ENCODE peak calls at places on chromosomes 6 and 20, in four cellular contexts. O is HepG2, P is HCT116, Q is GM23338. X is an unnamed sample.

GRCh38 chr6:51626391-51626790 is 461.0 kb downstream of the PKHD1 start:
- DNase-seq in O (no peak), P (no peak), Q (no peak), X (no peak)

GRCh38 chr6:25034477-25034876 is 98.7 kb upstream of the RIPOR2 start:
- DNase-seq in O (no peak), P (no peak), Q (no peak), X (no peak)

GRCh38 chr6:90790696-90791095 is 203.8 kb upstream of the MAP3K7 start:
- DNase-seq in O (no peak), P (no peak), Q (no peak), X (no peak)

GRCh38 chr20:32966382-32966781 is 37.9 kb downstream of the SUN5 start:
- DNase-seq in O (no peak), P (no peak), Q (no peak), X (no peak)

GRCh38 chr6:33593414-33593727 is 13.3 kb upstream of the BAK1 start:
- DNase-seq in O (no peak), P (no peak), Q (no peak), X (no peak)

GRCh38 chr6:133903855-133904254 is 14.9 kb downstream of the TCF21 start:
- DNase-seq in O (no peak), P (no peak), Q (no peak), X (no peak)

GRCh38 chr6:147643341-147644200 is 135.1 kb downstream of the SAMD5 start:
- DNase-seq in O (no peak), P (no peak), Q (no peak), X (peak; percentile 85)

GRCh38 chr6:44254957-44255808 is 2.1 kb downstream of the SLC35B2 start:
- DNase-seq in O (no peak), P (no peak), Q (peak; percentile 47), X (no peak)

GRCh38 chr6:111591370-111591900 is 14.2 kb downstream of the TRAF3IP2 start:
- DNase-seq in O (peak; percentile 88), P (peak; percentile 92), Q (no peak), X (no peak)

GRCh38 chr6:4853782-4854511 is 77.7 kb downstream of the CDYL start:
- DNase-seq in O (peak; percentile 73), P (no peak), Q (no peak), X (no peak)

GRCh38 chr6:116268589-116269293 is 11.0 kb downstream of the TSPYL1 start:
- DNase-seq in O (peak; percentile 88), P (peak; percentile 68), Q (peak; percentile 85), X (peak; percentile 89)

GRCh38 chr20:38450412-38450975 is 15.4 kb upstream of the SNHG17 start:
- DNase-seq in O (no peak), P (no peak), Q (no peak), X (no peak)

GRCh38 chr6:109466212-109466923 is 10.8 kb upstream of the MICAL1 start:
- DNase-seq in O (no peak), P (no peak), Q (no peak), X (no peak)

GRCh38 chr20:50425076-50425475 is 85.1 kb upstream of the PTPN1 start:
- DNase-seq in O (peak; percentile 61), P (peak; percentile 42), Q (no peak), X (no peak)

GRCh38 chr6:34036357-34037069 is 109.4 kb downstream of the GRM4 start:
- DNase-seq in O (no peak), P (no peak), Q (no peak), X (no peak)

GRCh38 chr20:47021850-47022249 is 127.2 kb downstream of the EYA2 start:
- DNase-seq in O (peak; percentile 66), P (no peak), Q (no peak), X (no peak)

GRCh38 chr20:47027042-47027441 is 132.4 kb downstream of the EYA2 start:
- DNase-seq in O (no peak), P (no peak), Q (no peak), X (no peak)

GRCh38 chr20:47028487-47028886 is 133.8 kb downstream of the EYA2 start:
- DNase-seq in O (no peak), P (no peak), Q (no peak), X (no peak)

GRCh38 chr20:47027456-47027855 is 132.8 kb downstream of the EYA2 start:
- DNase-seq in O (no peak), P (no peak), Q (no peak), X (no peak)

GRCh38 chr20:47024461-47024937 is 129.9 kb downstream of the EYA2 start:
- DNase-seq in O (no peak), P (no peak), Q (no peak), X (no peak)
- H3K27ac ChIP-seq in O (no peak overlapping the region), P (no peak overlapping the region), Q (no peak overlapping the region), X (no peak overlapping the region)

GRCh38 chr6:46505693-46506512 is 14.7 kb upstream of the RCAN2 start:
- DNase-seq in O (no peak), P (no peak), Q (no peak), X (no peak)
- TF ChIP-seq EZH2 in O (no peak), P (no peak), Q (no peak), X (no peak)

DNA sequence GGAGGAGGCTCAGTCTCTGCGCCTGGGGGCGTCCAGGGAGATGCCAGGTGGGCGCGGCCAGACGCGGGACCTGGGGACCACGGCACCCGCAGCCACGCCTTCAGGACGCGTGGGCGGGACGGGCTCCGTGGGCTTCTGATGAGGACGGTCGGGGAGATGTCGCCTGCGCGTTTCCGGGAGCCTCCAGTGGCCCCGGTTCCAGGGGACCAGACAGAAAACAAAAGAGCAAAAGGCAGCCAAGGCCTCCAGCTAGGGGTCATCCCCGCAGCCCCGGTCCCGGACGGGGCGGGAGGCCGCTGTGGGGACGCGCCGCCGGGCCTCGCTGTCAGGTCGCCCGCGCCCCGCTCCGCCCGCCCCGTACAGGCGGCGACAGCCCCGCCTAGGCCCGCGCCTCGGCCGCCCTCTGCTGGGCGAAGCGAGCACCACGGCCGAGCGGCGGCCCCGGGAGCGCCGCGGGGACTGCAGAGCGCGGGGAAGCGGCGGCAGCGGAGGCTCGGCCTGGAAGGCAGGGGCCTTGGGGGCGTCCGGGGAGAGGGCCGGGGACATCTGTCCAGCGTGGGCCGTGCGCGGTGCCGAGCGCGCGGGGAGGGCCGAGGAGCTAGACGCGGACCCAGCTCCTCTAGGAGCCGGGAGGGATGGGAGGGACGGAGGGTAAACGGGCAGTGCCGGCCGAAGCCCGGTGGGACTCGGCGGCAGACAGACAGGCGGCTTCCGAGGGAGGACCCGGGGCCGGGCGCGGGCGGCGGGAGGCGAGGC is 48.7 kb downstream of the TMEM242 start:
- DNase-seq in O (peak; percentile 38), P (peak; percentile 31), Q (peak; percentile 85), X (no peak)
- TF ChIP-seq POLR2AphosphoS5 in O (no peak), P (peak; percentile 68), Q (peak; percentile 24), X (no peak)

GRCh38 chr20:46119028-46119546 is 973 bp downstream of the CD40 start:
- DNase-seq in O (no peak), P (no peak), Q (no peak), X (no peak)
- H3K27ac ChIP-seq in O (no peak overlapping the region), P (no peak overlapping the region), Q (no peak overlapping the region), X (no peak overlapping the region)